ENCODE peak calls at places on chromosome X, in four cellular contexts. One of them, this sample, is unnamed.

GRCh38 chrX:139559383-139560042 is 29.0 kb downstream of the F9 start:
- DNase-seq in mesenchymal stem cell: peak; percentile 7
- DNase-seq in PC-3: peak; percentile 78
- DNase-seq in lung: no peak
- DNase-seq in this sample: peak; percentile 48

GRCh38 chrX:78625292-78625909 is 33.7 kb downstream of the RTL3 start:
- DNase-seq in mesenchymal stem cell: no peak
- DNase-seq in PC-3: no peak
- DNase-seq in lung: no peak
- DNase-seq in this sample: no peak

GRCh38 chrX:71638409-71638808 is 20.1 kb upstream of the CXCR3 start:
- DNase-seq in mesenchymal stem cell: no peak
- DNase-seq in PC-3: no peak
- DNase-seq in lung: no peak
- DNase-seq in this sample: no peak

GRCh38 chrX:39688576-39689373 is 409.0 kb downstream of the BCOR start:
- DNase-seq in mesenchymal stem cell: peak; percentile 50
- DNase-seq in PC-3: peak; percentile 50
- DNase-seq in lung: peak; percentile 34
- DNase-seq in this sample: peak; percentile 35

GRCh38 chrX:109889289-109890006 is 113.5 kb upstream of the TMEM164 start:
- DNase-seq in mesenchymal stem cell: peak; percentile 26
- DNase-seq in PC-3: peak; percentile 25
- DNase-seq in lung: no peak
- DNase-seq in this sample: no peak

GRCh38 chrX:45900751-45901150 is 644.5 kb downstream of the ZNF674 start:
- DNase-seq in mesenchymal stem cell: peak; percentile 10
- DNase-seq in PC-3: no peak
- DNase-seq in lung: no peak
- DNase-seq in this sample: no peak

GRCh38 chrX:124726881-124727280 is 380.5 kb downstream of the SH2D1A start:
- DNase-seq in mesenchymal stem cell: no peak
- DNase-seq in PC-3: no peak
- DNase-seq in lung: no peak
- DNase-seq in this sample: no peak

GRCh38 chrX:101287402-101287801 is 3.7 kb downstream of the TAF7L start:
- DNase-seq in mesenchymal stem cell: peak; percentile 46
- DNase-seq in PC-3: peak; percentile 75
- DNase-seq in lung: no peak
- DNase-seq in this sample: peak; percentile 25

GRCh38 chrX:53072418-53073114 is 9.6 kb upstream of the TSPYL2 start:
- DNase-seq in mesenchymal stem cell: no peak
- DNase-seq in PC-3: no peak
- DNase-seq in lung: no peak
- DNase-seq in this sample: no peak

GRCh38 chrX:23334871-23335599 is 386 bp downstream of the PTCHD1 start:
- DNase-seq in mesenchymal stem cell: no peak
- DNase-seq in PC-3: no peak
- DNase-seq in lung: no peak
- DNase-seq in this sample: no peak

GRCh38 chrX:148035371-148035770 is 54.2 kb downstream of the FMR1NB start:
- DNase-seq in mesenchymal stem cell: no peak
- DNase-seq in PC-3: no peak
- DNase-seq in lung: no peak
- DNase-seq in this sample: no peak

DNA sequence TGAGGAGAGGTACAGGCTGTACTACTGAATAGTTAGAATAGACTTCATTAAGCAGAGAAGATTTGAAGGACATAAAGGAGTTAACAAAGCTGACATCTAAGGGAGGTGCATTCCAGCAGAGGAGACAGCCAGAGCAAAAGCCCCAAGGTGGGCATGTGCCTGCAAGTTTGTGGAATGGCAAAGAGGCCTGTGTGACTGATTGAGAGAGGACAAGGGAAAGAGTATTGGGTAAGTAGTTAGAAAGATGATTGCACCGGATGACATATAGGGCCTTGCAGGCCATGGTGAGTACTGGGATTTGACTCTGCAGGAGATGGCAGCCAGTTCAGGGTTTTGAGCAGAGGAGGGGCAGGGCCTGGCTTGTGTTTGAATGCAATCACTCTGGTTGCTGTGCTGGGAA is 55.9 kb downstream of the FMR1NB start:
- DNase-seq in mesenchymal stem cell: no peak
- DNase-seq in PC-3: no peak
- DNase-seq in lung: no peak
- DNase-seq in this sample: peak; percentile 42
- H3K4me1 ChIP-seq in mesenchymal stem cell: no peaks in the 10 kb centered on the region
- H3K4me1 ChIP-seq in PC-3: no peaks in the 10 kb centered on the region
- H3K4me1 ChIP-seq in lung: no peaks in the 10 kb centered on the region
- H3K4me1 ChIP-seq in this sample: peaks cover 5% of the 10 kb centered on the region

DNA sequence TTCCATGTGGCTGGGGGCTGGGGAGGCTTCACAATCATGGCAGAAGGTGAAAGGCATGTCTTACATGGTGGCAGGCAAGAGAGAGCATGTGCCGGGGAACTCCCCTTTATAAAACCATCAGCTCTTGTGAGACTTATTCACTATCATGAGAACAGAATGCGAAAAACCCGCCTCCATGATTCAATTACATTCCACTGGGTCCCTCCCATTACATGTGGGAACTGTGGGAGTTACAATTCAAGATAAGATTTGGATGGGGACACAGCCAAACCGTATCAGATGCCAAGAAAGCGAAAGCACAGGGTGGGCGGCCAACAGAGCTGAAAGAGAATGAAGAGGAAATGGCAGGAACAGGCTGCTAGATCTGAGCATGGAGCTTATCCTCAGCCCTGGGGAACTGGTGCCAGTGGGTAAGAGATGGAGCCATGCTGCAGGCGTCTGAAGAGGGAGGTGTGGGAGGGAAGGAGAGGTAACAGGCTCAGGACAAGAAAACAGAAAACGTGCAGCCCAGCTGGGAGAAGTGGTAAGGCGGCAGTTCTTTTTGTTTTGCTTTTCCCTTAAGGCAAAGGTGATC is 117.7 kb upstream of the PNPLA4 start:
- DNase-seq in mesenchymal stem cell: no peak
- DNase-seq in PC-3: no peak
- DNase-seq in lung: no peak
- DNase-seq in this sample: peak; percentile 11
- H3K4me3 ChIP-seq in mesenchymal stem cell: no peak overlapping the region
- H3K4me3 ChIP-seq in PC-3: no peak overlapping the region
- H3K4me3 ChIP-seq in lung: no peak overlapping the region
- H3K4me3 ChIP-seq in this sample: no peak overlapping the region

DNA sequence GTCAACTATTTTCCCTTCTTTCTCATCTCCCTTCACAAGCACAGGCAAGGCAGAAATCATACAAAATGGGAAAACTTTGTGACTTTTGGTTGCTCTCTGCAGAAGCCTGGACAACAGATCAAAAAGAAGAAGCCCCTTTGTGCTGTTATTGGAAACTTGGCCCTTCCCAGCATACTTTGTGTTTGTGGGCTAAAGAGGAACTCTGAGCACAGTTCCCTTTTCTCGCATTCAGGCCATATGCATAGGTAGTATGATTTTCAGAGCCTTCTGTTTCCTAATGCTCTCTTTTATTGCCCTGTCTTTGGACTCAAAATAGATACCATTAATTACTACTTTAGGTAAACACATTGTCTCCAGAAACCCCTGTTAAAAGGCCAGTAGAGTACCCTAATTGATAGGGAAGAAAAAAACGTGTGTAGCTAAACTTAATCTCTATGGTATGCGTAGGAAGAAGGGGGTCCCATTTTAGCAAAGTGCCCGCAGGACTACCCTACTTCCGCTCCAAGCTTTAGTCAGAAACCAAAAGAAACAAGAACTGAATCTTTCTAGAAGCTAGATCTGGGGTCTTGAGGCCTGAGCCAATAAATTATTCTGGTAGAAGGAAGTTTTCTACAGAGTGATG is 26.6 kb downstream of the VSIG4 start:
- DNase-seq in mesenchymal stem cell: no peak
- DNase-seq in PC-3: no peak
- DNase-seq in lung: no peak
- DNase-seq in this sample: no peak
- H3K4me1 ChIP-seq in mesenchymal stem cell: no peaks in the 10 kb centered on the region
- H3K4me1 ChIP-seq in PC-3: no peaks in the 10 kb centered on the region
- H3K4me1 ChIP-seq in lung: no peaks in the 10 kb centered on the region
- H3K4me1 ChIP-seq in this sample: peaks cover 5% of the 10 kb centered on the region

DNA sequence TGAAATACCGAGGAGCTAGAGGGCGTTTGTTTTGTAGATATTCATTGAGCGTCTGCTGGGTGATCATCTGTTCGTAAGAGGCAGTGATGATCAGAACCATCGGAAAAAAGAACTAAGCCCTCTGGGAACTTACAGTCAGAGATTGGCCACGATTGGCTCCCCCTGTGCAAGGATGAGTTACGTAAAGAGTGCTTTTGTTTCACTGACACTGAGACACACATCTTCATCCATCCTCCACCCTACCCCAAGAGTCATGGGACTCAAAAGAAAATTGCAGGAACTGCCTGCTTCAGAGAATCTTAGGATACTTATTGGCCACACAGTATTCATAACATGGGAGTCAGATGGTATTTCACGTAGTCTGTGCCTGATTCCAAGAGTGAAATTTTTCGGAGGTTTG is 62.1 kb downstream of the GEMIN8 start:
- DNase-seq in mesenchymal stem cell: no peak
- DNase-seq in PC-3: no peak
- DNase-seq in lung: no peak
- DNase-seq in this sample: no peak
- H3K4me3 ChIP-seq in mesenchymal stem cell: no peak overlapping the region
- H3K4me3 ChIP-seq in PC-3: no peak overlapping the region
- H3K4me3 ChIP-seq in lung: no peak overlapping the region
- H3K4me3 ChIP-seq in this sample: no peak overlapping the region

GRCh38 chrX:151396827-151397740 is at the start of gene VMA21:
- DNase-seq in mesenchymal stem cell: peak; percentile 86
- DNase-seq in PC-3: peak; percentile 81
- DNase-seq in lung: peak; percentile 87
- DNase-seq in this sample: peak; percentile 71

GRCh38 chrX:151393514-151393913 is 3.5 kb upstream of the VMA21 start:
- DNase-seq in mesenchymal stem cell: no peak
- DNase-seq in PC-3: no peak
- DNase-seq in lung: no peak
- DNase-seq in this sample: no peak

GRCh38 chrX:151397741-151398070 is 700 bp downstream of the VMA21 start:
- DNase-seq in mesenchymal stem cell: no peak
- DNase-seq in PC-3: peak; percentile 7
- DNase-seq in lung: no peak
- DNase-seq in this sample: no peak

GRCh38 chrX:151398346-151398745 is 1.3 kb downstream of the VMA21 start:
- DNase-seq in mesenchymal stem cell: no peak
- DNase-seq in PC-3: no peak
- DNase-seq in lung: no peak
- DNase-seq in this sample: no peak

GRCh38 chrX:151396042-151396826 is 772 bp upstream of the VMA21 start:
- DNase-seq in mesenchymal stem cell: peak; percentile 80
- DNase-seq in PC-3: peak; percentile 26
- DNase-seq in lung: peak; percentile 53
- DNase-seq in this sample: no peak
- H3K4me1 ChIP-seq in mesenchymal stem cell: no peaks in the 10 kb centered on the region
- H3K4me1 ChIP-seq in PC-3: peaks cover 21% of the 10 kb centered on the region
- H3K4me1 ChIP-seq in lung: peaks cover 5% of the 10 kb centered on the region
- H3K4me1 ChIP-seq in this sample: no peaks in the 10 kb centered on the region

GRCh38 chrX:119570351-119570835 is 4.0 kb upstream of the UBE2A start:
- DNase-seq in mesenchymal stem cell: no peak
- DNase-seq in PC-3: no peak
- DNase-seq in lung: no peak
- DNase-seq in this sample: no peak

GRCh38 chrX:119574394-119575266 is at the start of gene UBE2A:
- DNase-seq in mesenchymal stem cell: peak; percentile 93
- DNase-seq in PC-3: peak; percentile 86
- DNase-seq in lung: peak; percentile 90
- DNase-seq in this sample: peak; percentile 80

GRCh38 chrX:119573840-119574393 is 446 bp upstream of the UBE2A start:
- DNase-seq in mesenchymal stem cell: peak; percentile 48
- DNase-seq in PC-3: peak; percentile 51
- DNase-seq in lung: peak; percentile 37
- DNase-seq in this sample: peak; percentile 32

GRCh38 chrX:119573222-119573621 is 1.1 kb upstream of the UBE2A start:
- DNase-seq in mesenchymal stem cell: no peak
- DNase-seq in PC-3: no peak
- DNase-seq in lung: no peak
- DNase-seq in this sample: no peak
- H3K4me3 ChIP-seq in mesenchymal stem cell: peak overlapping the region; percentile 80
- H3K4me3 ChIP-seq in PC-3: peak overlapping the region; percentile 92
- H3K4me3 ChIP-seq in lung: no peak overlapping the region
- H3K4me3 ChIP-seq in this sample: peak overlapping the region; percentile 41

GRCh38 chrX:136691028-136691809 is 43.3 kb downstream of the CD40LG start:
- DNase-seq in mesenchymal stem cell: no peak
- DNase-seq in PC-3: peak; percentile 76
- DNase-seq in lung: no peak
- DNase-seq in this sample: peak; percentile 54

GRCh38 chrX:136684120-136684519 is 36.2 kb downstream of the CD40LG start:
- DNase-seq in mesenchymal stem cell: no peak
- DNase-seq in PC-3: no peak
- DNase-seq in lung: no peak
- DNase-seq in this sample: no peak

GRCh38 chrX:136692271-136692670 is 44.3 kb downstream of the CD40LG start:
- DNase-seq in mesenchymal stem cell: no peak
- DNase-seq in PC-3: peak; percentile 64
- DNase-seq in lung: no peak
- DNase-seq in this sample: no peak

GRCh38 chrX:136689441-136689840 is 41.5 kb downstream of the CD40LG start:
- DNase-seq in mesenchymal stem cell: peak; percentile 3
- DNase-seq in PC-3: no peak
- DNase-seq in lung: no peak
- DNase-seq in this sample: peak; percentile 26

DNA sequence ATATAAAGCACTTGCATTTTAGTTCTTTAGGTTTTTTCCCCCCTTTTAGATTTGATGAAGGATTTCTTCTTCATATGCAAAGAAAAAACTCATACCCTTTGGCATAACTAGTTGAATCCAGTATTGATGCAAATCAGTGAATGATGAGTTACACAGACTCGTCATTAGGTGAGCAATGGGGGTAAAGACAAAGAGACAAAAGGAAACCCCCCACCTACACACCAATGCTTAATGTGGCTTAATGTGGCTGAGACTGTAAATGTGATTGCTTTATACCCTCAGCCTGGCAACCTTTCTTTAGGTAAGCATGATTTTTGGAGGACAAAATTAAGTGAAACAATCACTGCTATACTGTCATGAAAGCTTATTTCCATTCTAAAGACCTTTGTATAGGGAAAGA is 39.5 kb downstream of the CD40LG start:
- DNase-seq in mesenchymal stem cell: no peak
- DNase-seq in PC-3: no peak
- DNase-seq in lung: no peak
- DNase-seq in this sample: no peak
- H3K4me1 ChIP-seq in mesenchymal stem cell: peaks cover 2% of the 10 kb centered on the region
- H3K4me1 ChIP-seq in PC-3: peaks cover 19% of the 10 kb centered on the region
- H3K4me1 ChIP-seq in lung: no peaks in the 10 kb centered on the region
- H3K4me1 ChIP-seq in this sample: peaks cover 5% of the 10 kb centered on the region